ENCODE peak calls at places on chromosomes 1 and 21, in six cellular contexts. R, B, A, V, E and I are unnamed samples.

GRCh38 chr1:2466834-2467554 is 9.1 kb upstream of the PLCH2 start:
- DNase-seq in R (no peak), B (no peak), A (peak), V (peak), E (peak), I (no peak)

GRCh38 chr1:167690053-167690452 is 31.7 kb upstream of the MPZL1 start:
- DNase-seq in R (no peak), B (no peak), A (no peak), V (no peak), E (no peak), I (no peak)

GRCh38 chr1:31795801-31796621 is 19.8 kb downstream of the SPOCD1 start:
- DNase-seq in R (no peak), B (no peak), A (peak), V (no peak), E (peak), I (no peak)

GRCh38 chr1:226736908-226737818 is 1.9 kb downstream of the ITPKB start:
- DNase-seq in R (no peak), B (no peak), A (peak), V (no peak), E (no peak), I (peak)

GRCh38 chr1:247535402-247535801 is 838 bp downstream of the OR2C3 start:
- DNase-seq in R (no peak), B (no peak), A (no peak), V (no peak), E (no peak), I (no peak)

GRCh38 chr1:234875328-234875952 is 253.2 kb downstream of the TOMM20 start:
- DNase-seq in R (no peak), B (peak), A (no peak), V (no peak), E (no peak), I (no peak)

GRCh38 chr1:160742428-160743127 is 3.5 kb downstream of the SLAMF7 start:
- DNase-seq in R (no peak), B (no peak), A (no peak), V (no peak), E (no peak), I (no peak)

GRCh38 chr21:44434568-44434925 is 20.8 kb upstream of the LRRC3 start:
- DNase-seq in R (no peak), B (no peak), A (no peak), V (no peak), E (no peak), I (no peak)

GRCh38 chr1:109482242-109482641 is 1.5 kb upstream of the ATXN7L2 start:
- DNase-seq in R (no peak), B (no peak), A (no peak), V (no peak), E (no peak), I (no peak)

GRCh38 chr21:35086357-35086756 is 37.3 kb upstream of the RUNX1 start:
- DNase-seq in R (no peak), B (no peak), A (no peak), V (no peak), E (no peak), I (no peak)

GRCh38 chr21:45396620-45396995 is 8.4 kb upstream of the COL18A1 start:
- DNase-seq in R (no peak), B (no peak), A (no peak), V (no peak), E (no peak), I (no peak)

GRCh38 chr1:117606608-117607261 is 887 bp downstream of the TENT5C start:
- DNase-seq in R (no peak), B (no peak), A (no peak), V (no peak), E (peak), I (no peak)

GRCh38 chr1:209845405-209845725 is 17.6 kb downstream of the UTP25 start:
- DNase-seq in R (no peak), B (no peak), A (no peak), V (no peak), E (no peak), I (no peak)

GRCh38 chr1:157189986-157190982 is 52.1 kb upstream of the ETV3 start:
- DNase-seq in R (no peak), B (no peak), A (no peak), V (no peak), E (no peak), I (no peak)

GRCh38 chr1:21509351-21510112 is at the start of gene ALPL:
- DNase-seq in R (no peak), B (no peak), A (no peak), V (no peak), E (no peak), I (no peak)

GRCh38 chr21:35563885-35564451 is 496.4 kb downstream of the SETD4 start:
- DNase-seq in R (no peak), B (no peak), A (no peak), V (no peak), E (no peak), I (no peak)

GRCh38 chr1:64421377-64421776 is 48.6 kb upstream of the CACHD1 start:
- DNase-seq in R (no peak), B (no peak), A (no peak), V (no peak), E (no peak), I (no peak)

GRCh38 chr1:206455320-206455680 is 15.0 kb upstream of the IKBKE start:
- DNase-seq in R (no peak), B (no peak), A (no peak), V (no peak), E (no peak), I (no peak)

GRCh38 chr1:36157115-36157903 is 1.3 kb downstream of the MAP7D1 start:
- DNase-seq in R (no peak), B (no peak), A (peak), V (no peak), E (peak), I (no peak)

GRCh38 chr1:154474802-154475201 is 27.2 kb upstream of the TDRD10 start:
- DNase-seq in R (no peak), B (peak), A (no peak), V (no peak), E (no peak), I (peak)
- H3K27ac ChIP-seq in R (no peak), B (no peak), A (no peak), V (no peak), E (no peak), I (no peak)

GRCh38 chr21:16372546-16372945 is 642.8 kb downstream of the USP25 start:
- DNase-seq in R (no peak), B (no peak), A (no peak), V (no peak), E (no peak), I (no peak)

GRCh38 chr21:16377120-16377658 is 647.4 kb downstream of the USP25 start:
- DNase-seq in R (no peak), B (no peak), A (no peak), V (no peak), E (no peak), I (no peak)

GRCh38 chr21:16377857-16378256 is 648.1 kb downstream of the USP25 start:
- DNase-seq in R (no peak), B (no peak), A (no peak), V (no peak), E (no peak), I (no peak)

GRCh38 chr21:16378570-16378969 is 648.8 kb downstream of the USP25 start:
- DNase-seq in R (no peak), B (no peak), A (no peak), V (no peak), E (no peak), I (no peak)

DNA sequence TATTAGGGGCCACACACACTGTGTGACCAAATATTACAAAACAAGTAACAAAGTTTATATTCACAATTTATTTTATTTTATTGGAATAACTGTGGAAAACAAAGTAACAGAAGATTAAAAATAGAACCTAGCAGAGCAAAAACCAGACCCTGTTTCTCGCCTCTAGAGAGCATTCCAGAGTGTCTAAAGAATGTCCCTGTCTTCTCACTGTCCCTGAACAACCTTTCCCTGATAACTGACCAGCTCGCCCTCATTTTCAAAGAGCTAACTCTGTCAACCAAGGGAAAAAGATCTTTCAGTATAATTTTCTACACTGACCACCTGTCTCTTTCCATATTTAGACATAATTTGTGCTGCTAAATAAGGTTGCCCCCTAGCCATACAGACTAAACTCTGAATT is 646.9 kb downstream of the USP25 start:
- DNase-seq in R (no peak), B (no peak), A (no peak), V (no peak), E (no peak), I (no peak)
- TF ChIP-seq GABPA in R (no peak), B (no peak), A (no peak), V (no peak), E (no peak), I (no peak)

GRCh38 chr1:14660795-14661194 is 62.3 kb downstream of the KAZN start:
- DNase-seq in R (no peak), B (no peak), A (no peak), V (no peak), E (no peak), I (no peak)
- H3K27ac ChIP-seq in R (no peak), B (no peak), A (no peak), V (no peak), E (no peak), I (no peak)

GRCh38 chr1:74775735-74776134 is 42.8 kb downstream of the TYW3 start:
- DNase-seq in R (no peak), B (no peak), A (no peak), V (no peak), E (no peak), I (no peak)

GRCh38 chr1:74785944-74786343 is 53.0 kb downstream of the TYW3 start:
- DNase-seq in R (no peak), B (no peak), A (no peak), V (no peak), E (no peak), I (no peak)

GRCh38 chr1:74779750-74780149 is 46.8 kb downstream of the TYW3 start:
- DNase-seq in R (no peak), B (no peak), A (no peak), V (no peak), E (no peak), I (no peak)

DNA sequence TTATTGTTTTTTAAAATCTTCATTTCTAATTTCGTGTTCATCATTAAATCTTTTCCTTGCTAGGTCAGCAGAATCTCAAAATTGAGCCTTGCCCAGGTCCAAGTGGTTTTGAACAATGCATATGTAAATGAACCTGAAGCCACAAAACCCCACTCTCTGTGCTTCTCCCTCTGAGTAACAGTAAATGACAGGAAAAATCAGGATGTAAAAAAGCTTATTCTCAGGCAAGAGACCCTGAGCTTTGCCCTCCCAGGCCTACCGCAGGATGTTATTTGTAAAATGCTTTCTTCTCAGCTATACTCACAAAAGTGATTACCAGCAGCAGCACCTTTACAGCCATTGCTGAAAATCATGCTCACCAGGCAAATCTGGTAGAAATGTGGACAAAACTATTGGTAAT is 47.6 kb downstream of the TYW3 start:
- DNase-seq in R (no peak), B (peak), A (no peak), V (no peak), E (no peak), I (no peak)
- TF ChIP-seq GABPA in R (no peak), B (no peak), A (no peak), V (no peak), E (no peak), I (no peak)

GRCh38 chr21:31552826-31553225 is 106.7 kb upstream of the SOD1 start:
- DNase-seq in R (no peak), B (no peak), A (no peak), V (no peak), E (no peak), I (no peak)

GRCh38 chr21:31553461-31553860 is 106.0 kb upstream of the SOD1 start:
- DNase-seq in R (no peak), B (no peak), A (no peak), V (no peak), E (no peak), I (no peak)

GRCh38 chr21:31555741-31556191 is 103.7 kb upstream of the SOD1 start:
- DNase-seq in R (no peak), B (no peak), A (no peak), V (peak), E (no peak), I (no peak)

GRCh38 chr21:31553926-31554325 is 105.6 kb upstream of the SOD1 start:
- DNase-seq in R (no peak), B (no peak), A (no peak), V (no peak), E (no peak), I (no peak)

GRCh38 chr21:31554511-31555022 is 104.9 kb upstream of the SOD1 start:
- DNase-seq in R (peak), B (no peak), A (no peak), V (no peak), E (no peak), I (no peak)
- H3K27ac ChIP-seq in R (no peak), B (no peak), A (no peak), V (no peak), E (no peak), I (no peak)

GRCh38 chr1:165240486-165240885 is 116.0 kb downstream of the LMX1A start:
- DNase-seq in R (no peak), B (no peak), A (no peak), V (no peak), E (no peak), I (no peak)

GRCh38 chr1:165239873-165240272 is 116.6 kb downstream of the LMX1A start:
- DNase-seq in R (no peak), B (no peak), A (no peak), V (no peak), E (no peak), I (no peak)

GRCh38 chr1:165234149-165234548 is 122.4 kb downstream of the LMX1A start:
- DNase-seq in R (no peak), B (no peak), A (no peak), V (no peak), E (no peak), I (no peak)

GRCh38 chr1:165235777-165236285 is 120.7 kb downstream of the LMX1A start:
- DNase-seq in R (no peak), B (no peak), A (peak), V (no peak), E (no peak), I (no peak)

DNA sequence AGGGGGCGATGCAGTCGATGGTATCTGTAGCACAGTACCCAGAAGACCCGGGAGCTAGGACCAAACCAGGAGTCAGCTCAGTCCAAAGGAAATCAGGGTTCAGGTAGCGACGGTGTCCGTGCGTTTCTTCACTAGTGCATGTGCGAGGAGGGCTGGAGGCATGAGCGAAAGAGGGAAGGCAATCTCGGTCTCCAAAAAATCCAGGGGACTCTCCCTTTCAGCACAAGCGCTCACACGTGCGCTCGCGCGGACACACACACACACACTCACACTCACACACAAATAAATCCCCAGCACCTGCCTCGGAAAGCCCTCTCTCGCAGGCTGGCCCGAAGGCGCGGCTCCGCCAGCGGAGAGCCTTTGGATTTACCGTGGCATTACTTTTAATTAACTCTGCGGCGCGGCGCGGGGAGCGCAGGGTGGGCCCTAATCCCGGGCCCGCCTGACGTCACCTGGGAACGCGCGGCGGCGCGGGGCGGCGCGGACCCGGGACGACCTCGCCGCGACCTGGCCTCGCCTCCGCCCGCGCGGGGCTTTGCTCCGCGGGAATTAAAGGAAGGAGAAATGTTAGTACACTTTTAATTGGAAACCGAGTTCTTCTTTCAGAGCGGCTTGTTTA is 121.2 kb downstream of the LMX1A start:
- DNase-seq in R (no peak), B (no peak), A (peak), V (no peak), E (no peak), I (no peak)
- TF ChIP-seq GABPA in R (no peak), B (no peak), A (no peak), V (no peak), E (no peak), I (no peak)

DNA sequence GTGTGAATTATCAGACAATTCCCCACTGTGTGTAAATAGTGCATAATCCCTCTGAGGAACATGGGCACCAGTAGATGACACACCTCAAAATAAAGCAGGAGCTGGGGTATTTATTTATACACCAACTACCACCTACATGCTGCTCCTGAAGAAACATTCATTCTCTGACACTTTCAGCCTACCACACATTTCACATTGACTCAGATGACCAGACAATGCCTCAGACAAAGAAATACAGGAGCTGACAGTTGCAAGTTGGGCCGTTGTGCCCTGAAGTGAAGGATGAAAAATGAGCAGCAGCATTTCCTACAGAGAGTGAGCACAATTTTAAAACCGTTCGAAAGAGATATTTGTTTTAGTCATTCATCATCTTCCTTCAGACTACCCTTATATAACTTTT is 63.2 kb downstream of the RGS2 start:
- DNase-seq in R (no peak), B (no peak), A (no peak), V (no peak), E (no peak), I (no peak)
- H3K27ac ChIP-seq in R (no peak), B (no peak), A (no peak), V (no peak), E (no peak), I (no peak)

DNA sequence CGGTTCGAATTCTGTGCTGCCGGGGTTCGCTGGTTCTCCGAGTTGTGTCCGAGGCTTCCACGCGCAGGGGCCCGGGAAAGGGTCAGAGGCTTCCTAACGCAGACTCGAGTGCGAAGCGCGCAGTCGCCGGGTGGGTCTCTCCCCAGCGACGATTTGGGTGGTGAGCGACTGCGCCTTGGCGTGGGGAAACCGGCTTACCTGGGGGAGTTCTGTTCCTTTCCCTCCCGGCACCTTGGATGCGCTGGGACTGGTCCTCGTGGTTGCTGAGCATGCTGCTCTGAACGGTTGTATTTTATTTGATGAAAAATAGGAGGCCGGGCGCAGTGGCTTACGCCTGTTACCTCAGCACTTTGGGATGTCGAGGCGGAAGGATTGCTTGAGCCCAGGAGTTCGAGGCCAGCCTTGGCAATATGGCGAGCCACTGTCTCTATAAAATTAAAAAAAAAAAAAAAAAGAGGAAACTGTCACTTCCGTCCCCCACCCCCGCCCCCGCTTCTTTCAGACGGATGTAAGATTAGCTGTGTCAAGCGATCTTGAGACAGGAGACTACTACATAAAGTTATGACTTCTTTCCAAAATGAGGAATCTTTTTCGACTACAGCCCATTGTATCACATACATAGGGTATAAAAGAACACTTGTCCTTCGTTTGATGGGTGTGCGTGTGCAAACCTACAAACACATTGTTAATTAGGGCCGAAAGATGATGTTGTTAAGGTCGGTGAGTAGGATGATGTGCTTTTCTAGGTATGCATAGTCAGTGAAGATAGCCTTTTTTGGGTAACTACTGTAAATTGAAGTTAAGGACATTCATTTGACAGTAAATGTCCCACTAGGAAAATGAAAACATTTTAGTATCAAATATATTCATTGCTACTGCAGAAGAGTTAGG is at the start of gene CCDC18:
- DNase-seq in R (peak), B (peak), A (peak), V (no peak), E (peak), I (no peak)
- TF ChIP-seq GABPA in R (peak), B (no peak), A (peak), V (no peak), E (peak), I (no peak)